ENCODE peak calls at places on chromosome 6, in eight cellular contexts. X, I, K, B, F, E, D and R are unnamed samples.

GRCh38 chr6:108635505-108636226 is 74.9 kb downstream of the FOXO3 start:
- DNase-seq in X (peak), I (no peak), K (no peak), B (no peak), F (no peak), E (no peak), D (no peak), R (no peak)

GRCh38 chr6:33812669-33813068 is 8.9 kb upstream of the MLN start:
- DNase-seq in X (no peak), I (no peak), K (peak), B (peak), F (peak), E (peak), D (peak), R (no peak)

GRCh38 chr6:125104425-125104824 is 49.1 kb upstream of the TPD52L1 start:
- DNase-seq in X (no peak), I (no peak), K (peak), B (peak), F (peak), E (peak), D (peak), R (no peak)

GRCh38 chr6:89021629-89022028 is 58.2 kb upstream of the RNGTT start:
- DNase-seq in X (no peak), I (no peak), K (no peak), B (no peak), F (no peak), E (no peak), D (no peak), R (no peak)

GRCh38 chr6:155103816-155104366 is 108.8 kb downstream of the TIAM2 start:
- DNase-seq in X (no peak), I (no peak), K (no peak), B (no peak), F (peak), E (peak), D (no peak), R (no peak)

GRCh38 chr6:134619077-134619476 is 301.2 kb upstream of the SGK1 start:
- DNase-seq in X (no peak), I (no peak), K (no peak), B (no peak), F (no peak), E (no peak), D (no peak), R (no peak)

GRCh38 chr6:53795702-53796450 is 1.1 kb downstream of the LRRC1 start:
- DNase-seq in X (no peak), I (peak), K (peak), B (no peak), F (no peak), E (peak), D (no peak), R (peak)

GRCh38 chr6:36099872-36100483 is 30.3 kb upstream of the MAPK13 start:
- DNase-seq in X (peak), I (no peak), K (no peak), B (no peak), F (peak), E (peak), D (no peak), R (peak)

GRCh38 chr6:39897699-39898098 is 36.6 kb downstream of the MOCS1 start:
- DNase-seq in X (no peak), I (no peak), K (no peak), B (no peak), F (no peak), E (no peak), D (no peak), R (no peak)

GRCh38 chr6:49409951-49410542 is 53.0 kb downstream of the MMUT start:
- DNase-seq in X (peak), I (peak), K (peak), B (peak), F (peak), E (peak), D (peak), R (peak)

GRCh38 chr6:121354764-121355163 is 20.5 kb upstream of the TBC1D32 start:
- DNase-seq in X (no peak), I (no peak), K (no peak), B (no peak), F (peak), E (peak), D (no peak), R (no peak)

GRCh38 chr6:5457036-5457435 is 195.7 kb downstream of the FARS2 start:
- DNase-seq in X (no peak), I (no peak), K (no peak), B (no peak), F (peak), E (peak), D (peak), R (no peak)

GRCh38 chr6:117346142-117346930 is 79.4 kb downstream of the ROS1 start:
- DNase-seq in X (no peak), I (no peak), K (peak), B (no peak), F (peak), E (peak), D (peak), R (peak)

GRCh38 chr6:136526196-136526930 is 23.9 kb downstream of the MAP7 start:
- DNase-seq in X (peak), I (peak), K (peak), B (peak), F (peak), E (peak), D (peak), R (peak)

GRCh38 chr6:119856136-119856535 is 506.6 kb upstream of the MAN1A1 start:
- DNase-seq in X (no peak), I (no peak), K (no peak), B (no peak), F (no peak), E (no peak), D (peak), R (no peak)

GRCh38 chr6:119224095-119224701 is 125.4 kb downstream of the MAN1A1 start:
- DNase-seq in X (no peak), I (no peak), K (no peak), B (no peak), F (no peak), E (no peak), D (no peak), R (no peak)

GRCh38 chr6:16145038-16145437 is 16.2 kb downstream of the MYLIP start:
- DNase-seq in X (no peak), I (no peak), K (no peak), B (no peak), F (no peak), E (no peak), D (no peak), R (no peak)

GRCh38 chr6:32968093-32968769 is at the start of gene BRD2:
- DNase-seq in X (peak), I (peak), K (peak), B (peak), F (peak), E (peak), D (peak), R (peak)

GRCh38 chr6:155493694-155494143 is 38.1 kb upstream of the NOX3 start:
- DNase-seq in X (no peak), I (peak), K (no peak), B (no peak), F (peak), E (peak), D (peak), R (no peak)

GRCh38 chr6:15921243-15921642 is 207.6 kb upstream of the MYLIP start:
- DNase-seq in X (no peak), I (no peak), K (no peak), B (no peak), F (peak), E (peak), D (peak), R (no peak)

GRCh38 chr6:42711930-42712329 is 10.5 kb downstream of the PRPH2 start:
- DNase-seq in X (no peak), I (no peak), K (no peak), B (no peak), F (no peak), E (no peak), D (no peak), R (no peak)

GRCh38 chr6:2688416-2689064 is 62.2 kb downstream of the MYLK4 start:
- DNase-seq in X (no peak), I (no peak), K (no peak), B (no peak), F (peak), E (peak), D (peak), R (no peak)

GRCh38 chr6:26401987-26402658 is at the start of gene BTN3A1:
- DNase-seq in X (peak), I (peak), K (peak), B (peak), F (peak), E (peak), D (peak), R (peak)

GRCh38 chr6:106477790-106478189 is 117.3 kb downstream of the CRYBG1 start:
- DNase-seq in X (no peak), I (no peak), K (no peak), B (no peak), F (no peak), E (no peak), D (no peak), R (no peak)

GRCh38 chr6:166494757-166495486 is 91.6 kb downstream of the RAMACL start:
- DNase-seq in X (no peak), I (peak), K (peak), B (no peak), F (no peak), E (no peak), D (no peak), R (no peak)